ENCODE peak calls at places on chromosomes 11 and 22, in five cellular contexts. D is upper lobe of right lung, J is sigmoid colon, Z is heart right ventricle, U is Caco-2. Y is an unnamed sample.
A peak's percentile ranks its signal among the peaks of the same experiment; 100 is the strongest.

GRCh38 chr11:64850979-64851567 is 6.6 kb upstream of the CDC42BPG start:
- DNase-seq in D (no peak), J (no peak), Z (no peak), U (peak; percentile 34), Y (no peak)

GRCh38 chr11:10385696-10386095 is 69.4 kb upstream of the AMPD3 start:
- DNase-seq in D (no peak), J (peak; percentile 93), Z (no peak), U (no peak), Y (no peak)

GRCh38 chr22:48940266-48940987 is 887.2 kb downstream of the BRD1 start:
- DNase-seq in D (peak; percentile 46), J (peak; percentile 29), Z (no peak), U (no peak), Y (no peak)

GRCh38 chr11:64081663-64082442 is 46.1 kb downstream of the FLRT1 start:
- DNase-seq in D (no peak), J (no peak), Z (no peak), U (no peak), Y (no peak)

GRCh38 chr22:22855617-22856308 is 31.9 kb upstream of the IGLL5 start:
- DNase-seq in D (no peak), J (no peak), Z (no peak), U (peak; percentile 57), Y (no peak)

GRCh38 chr11:65182258-65183170 is 786 bp downstream of the CAPN1 start:
- DNase-seq in D (peak; percentile 80), J (peak; percentile 77), Z (peak; percentile 39), U (peak; percentile 68), Y (no peak)

GRCh38 chr11:132744771-132745170 is 787.5 kb downstream of the OPCML start:
- DNase-seq in D (no peak), J (no peak), Z (no peak), U (no peak), Y (no peak)

GRCh38 chr11:3662856-3663255 is 8.3 kb downstream of the CHRNA10 start:
- DNase-seq in D (no peak), J (no peak), Z (no peak), U (no peak), Y (no peak)

GRCh38 chr11:122717264-122717867 is 61.8 kb downstream of the UBASH3B start:
- DNase-seq in D (no peak), J (no peak), Z (no peak), U (no peak), Y (no peak)

GRCh38 chr22:43515902-43516301 is 104.1 kb downstream of the MPPED1 start:
- DNase-seq in D (no peak), J (no peak), Z (no peak), U (no peak), Y (no peak)

GRCh38 chr11:68589817-68590216 is 94.5 kb upstream of the GAL start:
- DNase-seq in D (no peak), J (no peak), Z (no peak), U (no peak), Y (no peak)

GRCh38 chr11:57325735-57326048 is 940 bp upstream of the TNKS1BP1 start:
- DNase-seq in D (peak; percentile 84), J (peak; percentile 83), Z (peak; percentile 52), U (no peak), Y (peak; percentile 90)

GRCh38 chr11:98056945-98057344 is 963.8 kb upstream of the CNTN5 start:
- DNase-seq in D (no peak), J (no peak), Z (no peak), U (peak; percentile 48), Y (no peak)

GRCh38 chr22:26245001-26245400 is 75.7 kb downstream of the SEZ6L start:
- DNase-seq in D (no peak), J (no peak), Z (no peak), U (no peak), Y (no peak)

GRCh38 chr11:78268516-78269410 is 80.0 kb downstream of the USP35 start:
- DNase-seq in D (no peak), J (peak; percentile 73), Z (peak; percentile 58), U (no peak), Y (no peak)

GRCh38 chr11:60785806-60786361 is 751 bp downstream of the MS4A10 start:
- DNase-seq in D (peak; percentile 35), J (peak; percentile 37), Z (no peak), U (no peak), Y (no peak)

GRCh38 chr11:2462986-2463765 is 18.4 kb downstream of the KCNQ1 start:
- DNase-seq in D (peak; percentile 93), J (peak; percentile 59), Z (peak; percentile 79), U (no peak), Y (no peak)

GRCh38 chr11:117807482-117808272 is 10.7 kb upstream of the DSCAML1 start:
- DNase-seq in D (peak; percentile 86), J (peak; percentile 88), Z (peak; percentile 80), U (peak; percentile 85), Y (no peak)

GRCh38 chr11:111982019-111982464 is 43.2 kb upstream of the DLAT start:
- DNase-seq in D (peak; percentile 73), J (no peak), Z (peak; percentile 40), U (peak; percentile 91), Y (peak; percentile 39)

GRCh38 chr11:72297828-72298227 is 53.9 kb upstream of the PHOX2A start:
- DNase-seq in D (no peak), J (no peak), Z (no peak), U (no peak), Y (no peak)
- H3K36me3 ChIP-seq in D (peaks cover 33% of the 10 kb centered on the region), J (peaks cover 78% of the 10 kb centered on the region), Z (no peaks in the 10 kb centered on the region), U (peaks cover 1% of the 10 kb centered on the region), Y (no peaks in the 10 kb centered on the region)

GRCh38 chr22:21702700-21703683 is 32.6 kb downstream of the YPEL1 start:
- DNase-seq in D (no peak), J (no peak), Z (no peak), U (no peak), Y (no peak)

GRCh38 chr22:21701384-21701971 is 34.1 kb downstream of the YPEL1 start:
- DNase-seq in D (no peak), J (no peak), Z (no peak), U (peak; percentile 54), Y (no peak)

GRCh38 chr22:21702094-21702493 is 33.5 kb downstream of the YPEL1 start:
- DNase-seq in D (no peak), J (no peak), Z (no peak), U (no peak), Y (no peak)

GRCh38 chr22:21700822-21701221 is 34.8 kb downstream of the YPEL1 start:
- DNase-seq in D (no peak), J (no peak), Z (no peak), U (no peak), Y (no peak)

GRCh38 chr22:21703684-21704316 is 31.8 kb downstream of the YPEL1 start:
- DNase-seq in D (no peak), J (no peak), Z (no peak), U (no peak), Y (no peak)
- H3K4me3 ChIP-seq in D (no peak overlapping the region), J (no peak overlapping the region), Z (no peak overlapping the region), U (no peak overlapping the region), Y (no peak overlapping the region)

DNA sequence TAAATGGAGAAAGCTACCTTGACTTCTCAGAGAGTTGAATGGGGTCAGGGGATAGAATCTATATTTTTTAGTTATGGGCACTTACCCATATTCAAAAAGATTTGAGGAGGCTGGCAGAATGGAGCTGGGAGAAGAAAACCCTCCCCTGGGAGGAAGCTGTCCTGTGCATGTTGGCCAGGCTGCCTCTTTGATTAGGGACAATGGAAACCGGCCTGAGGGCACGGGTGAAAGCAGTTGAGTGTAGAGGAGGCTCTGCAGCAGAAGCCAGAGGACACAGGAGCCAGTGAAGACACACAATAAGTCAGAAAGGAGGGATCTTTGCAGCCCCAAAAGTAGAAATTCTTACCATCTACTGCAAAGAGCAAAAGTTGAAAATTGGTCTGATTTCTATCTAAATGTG is 66.6 kb upstream of the B3GAT1 start:
- DNase-seq in D (peak; percentile 15), J (no peak), Z (no peak), U (no peak), Y (no peak)
- H3K36me3 ChIP-seq in D (no peaks in the 10 kb centered on the region), J (no peaks in the 10 kb centered on the region), Z (no peaks in the 10 kb centered on the region), U (no peaks in the 10 kb centered on the region), Y (no peaks in the 10 kb centered on the region)

DNA sequence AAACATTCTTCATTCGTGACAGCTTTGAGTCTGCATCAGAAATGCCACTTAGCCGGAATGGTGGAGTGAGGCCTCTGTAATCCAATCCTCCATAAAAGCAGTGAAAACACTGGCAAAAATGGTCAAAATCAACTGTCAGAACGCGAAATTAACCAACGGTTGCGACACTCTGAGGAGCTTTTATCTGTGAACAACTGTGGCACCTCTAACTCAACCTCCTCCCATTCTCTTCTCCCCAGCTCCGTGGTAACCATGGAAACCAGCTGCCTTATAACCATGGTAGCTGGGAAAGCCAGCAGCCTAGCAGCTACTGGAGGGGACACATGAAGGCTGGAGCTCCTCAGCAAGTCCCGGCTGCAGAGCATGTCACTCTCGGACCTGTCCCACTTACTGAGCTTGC is 20.3 kb downstream of the AP2A2 start:
- DNase-seq in D (no peak), J (no peak), Z (no peak), U (no peak), Y (no peak)
- H3K4me3 ChIP-seq in D (no peak overlapping the region), J (no peak overlapping the region), Z (no peak overlapping the region), U (no peak overlapping the region), Y (no peak overlapping the region)

GRCh38 chr11:83004855-83005556 is 66.7 kb downstream of the RAB30 start:
- DNase-seq in D (no peak), J (no peak), Z (no peak), U (no peak), Y (no peak)

GRCh38 chr11:83007477-83007876 is 64.2 kb downstream of the RAB30 start:
- DNase-seq in D (no peak), J (no peak), Z (no peak), U (no peak), Y (no peak)

GRCh38 chr11:83007909-83008580 is 63.7 kb downstream of the RAB30 start:
- DNase-seq in D (peak; percentile 67), J (no peak), Z (peak; percentile 73), U (peak; percentile 79), Y (no peak)

GRCh38 chr11:83008581-83008923 is 63.1 kb downstream of the RAB30 start:
- DNase-seq in D (no peak), J (no peak), Z (no peak), U (no peak), Y (no peak)

DNA sequence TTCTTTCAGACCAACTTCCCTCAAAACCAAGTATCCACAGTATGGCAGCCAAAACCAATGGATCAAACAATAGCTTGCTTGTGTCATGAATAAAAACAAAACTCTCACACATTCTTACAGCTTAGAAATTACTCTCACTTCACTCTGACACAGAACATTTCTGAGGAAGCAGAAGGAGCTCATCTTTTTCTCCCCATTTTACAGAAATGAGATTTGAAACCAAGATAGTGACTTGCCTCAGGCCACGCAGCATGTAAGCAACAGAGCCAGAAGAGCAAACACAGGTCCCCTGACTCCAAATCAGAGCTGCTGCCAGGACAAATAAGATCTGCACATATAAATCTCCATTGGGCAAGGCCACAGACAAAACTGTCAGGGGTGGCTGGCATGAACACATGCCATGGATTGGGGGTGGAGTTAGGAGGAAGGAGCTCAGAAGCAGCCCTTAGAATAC is 64.8 kb downstream of the RAB30 start:
- DNase-seq in D (no peak), J (no peak), Z (no peak), U (no peak), Y (no peak)
- H3K36me3 ChIP-seq in D (no peaks in the 10 kb centered on the region), J (no peaks in the 10 kb centered on the region), Z (no peaks in the 10 kb centered on the region), U (no peaks in the 10 kb centered on the region), Y (no peaks in the 10 kb centered on the region)

GRCh38 chr22:17775781-17776470 is 1.7 kb upstream of the BID start:
- DNase-seq in D (no peak), J (no peak), Z (no peak), U (no peak), Y (no peak)
- H3K4me3 ChIP-seq in D (no peak overlapping the region), J (no peak overlapping the region), Z (no peak overlapping the region), U (no peak overlapping the region), Y (no peak overlapping the region)

Y was measured in kidney epithelial cell.